ENCODE peak calls at places on chromosomes 6 and 20, in ten cellular contexts. X is NCI-H2081; Y is activated T-cell treated with anti-CD3 and anti-CD28 coated beads, Interleukin-2, amount 50 U/mL, for 1 hour; E is stimulated activated effector memory CD8-positive, alpha-beta T cell treated with anti-CD3 and anti-CD28 coated beads, Interleukin-12 subunit alpha, Interleukin-12 subunit beta, amount 100 ng/mL, for 72 hours; F is activated T-helper 1 cell treated with anti-CD3 and anti-CD28 coated beads, Interleukin-12 subunit alpha, Interleukin-12 subunit beta, Interleukin-2, Interleukin-4 antibody, amounts not matched to agents 30 ng/mL and 10 ng/mL and 1 ng/mL, durations not matched to agents 14 hours and 24 hours and 36 hours; L is AG04450; B is left ventricle myocardium superior; W is A549; M is mesendoderm; P is naive thymus-derived CD8-positive, alpha-beta T cell. U is an unnamed sample.

GRCh38 chr6:135739288-135739687 is 112.2 kb upstream of the PDE7B start:
- DNase-seq in X (no peak), Y (no peak), E (no peak), F (no peak), L (peak; percentile 21), B (no peak), W (no peak), M (no peak), P (no peak), U (no peak)

GRCh38 chr20:32210206-32210605 is 2.5 kb downstream of the POFUT1 start:
- DNase-seq in X (no peak), Y (no peak), E (no peak), F (no peak), L (no peak), B (no peak), W (no peak), M (no peak), P (no peak), U (no peak)

GRCh38 chr6:29926795-29927427 is 15.4 kb upstream of the HLA-A start:
- DNase-seq in X (no peak), Y (peak; percentile 73), E (peak; percentile 87), F (peak; percentile 79), L (no peak), B (peak; percentile 85), W (peak; percentile 18), M (no peak), P (peak; percentile 77), U (peak; percentile 7)

GRCh38 chr6:117076076-117076475 is 189.3 kb upstream of the VGLL2 start:
- DNase-seq in X (no peak), Y (no peak), E (no peak), F (no peak), L (no peak), B (no peak), W (no peak), M (peak; percentile 66), P (no peak), U (no peak)

GRCh38 chr20:6863798-6864201 is 96.3 kb downstream of the BMP2 start:
- DNase-seq in X (no peak), Y (no peak), E (no peak), F (no peak), L (no peak), B (no peak), W (no peak), M (no peak), P (no peak), U (no peak)

GRCh38 chr20:15834857-15835256 is 738.4 kb downstream of the KIF16B start:
- DNase-seq in X (no peak), Y (no peak), E (no peak), F (no peak), L (no peak), B (no peak), W (no peak), M (no peak), P (no peak), U (no peak)

GRCh38 chr20:58697201-58697866 is 4.7 kb downstream of the NPEPL1 start:
- DNase-seq in X (no peak), Y (no peak), E (no peak), F (no peak), L (no peak), B (no peak), W (no peak), M (no peak), P (no peak), U (no peak)

GRCh38 chr6:56540950-56541600 is 101.6 kb downstream of the DST start:
- DNase-seq in X (no peak), Y (no peak), E (no peak), F (no peak), L (no peak), B (no peak), W (no peak), M (no peak), P (no peak), U (peak; percentile 15)

GRCh38 chr6:12150812-12151432 is 138.8 kb downstream of the HIVEP1 start:
- DNase-seq in X (peak; percentile 10), Y (peak; percentile 40), E (no peak), F (no peak), L (no peak), B (peak; percentile 39), W (peak; percentile 48), M (peak; percentile 66), P (peak; percentile 21), U (no peak)

GRCh38 chr20:13868331-13868730 is 83.5 kb downstream of the NDUFAF5 start:
- DNase-seq in X (no peak), Y (no peak), E (no peak), F (no peak), L (no peak), B (no peak), W (peak; percentile 11), M (no peak), P (no peak), U (no peak)

GRCh38 chr20:20017852-20018245 is 687 bp downstream of the NAA20 start:
- DNase-seq in X (no peak), Y (no peak), E (peak; percentile 55), F (no peak), L (no peak), B (no peak), W (peak; percentile 18), M (peak; percentile 37), P (no peak), U (no peak)

GRCh38 chr20:3798405-3798768 is 2.3 kb downstream of the CDC25B start:
- DNase-seq in X (no peak), Y (no peak), E (no peak), F (no peak), L (no peak), B (peak; percentile 26), W (no peak), M (no peak), P (no peak), U (no peak)

GRCh38 chr20:32144898-32145662 is 35.6 kb downstream of the TM9SF4 start:
- DNase-seq in X (no peak), Y (no peak), E (no peak), F (no peak), L (no peak), B (no peak), W (no peak), M (no peak), P (no peak), U (no peak)

GRCh38 chr20:24149881-24150307 is 161.3 kb upstream of the GGTLC1 start:
- DNase-seq in X (no peak), Y (no peak), E (no peak), F (no peak), L (no peak), B (peak; percentile 72), W (peak; percentile 27), M (peak; percentile 53), P (no peak), U (no peak)

GRCh38 chr20:63552481-63553249 is 1.3 kb upstream of the FNDC11 start:
- DNase-seq in X (no peak), Y (no peak), E (no peak), F (peak; percentile 62), L (no peak), B (no peak), W (no peak), M (no peak), P (peak; percentile 51), U (no peak)

GRCh38 chr20:38617011-38617829 is 15.6 kb downstream of the ARHGAP40 start:
- DNase-seq in X (no peak), Y (no peak), E (no peak), F (no peak), L (no peak), B (no peak), W (peak; percentile 34), M (peak; percentile 88), P (no peak), U (no peak)

GRCh38 chr6:45864651-45865050 is 151.0 kb downstream of the CLIC5 start:
- DNase-seq in X (no peak), Y (no peak), E (no peak), F (no peak), L (no peak), B (no peak), W (no peak), M (peak; percentile 86), P (no peak), U (no peak)

GRCh38 chr20:57422254-57422653 is 31.1 kb downstream of the RBM38 start:
- DNase-seq in X (no peak), Y (no peak), E (no peak), F (no peak), L (no peak), B (no peak), W (no peak), M (no peak), P (no peak), U (no peak)

GRCh38 chr20:2752631-2753455 is 47.6 kb downstream of the CPXM1 start:
- DNase-seq in X (peak; percentile 36), Y (peak; percentile 69), E (peak; percentile 69), F (no peak), L (no peak), B (peak; percentile 48), W (peak; percentile 75), M (peak; percentile 71), P (peak; percentile 31), U (no peak)

GRCh38 chr20:40638414-40638813 is 50.6 kb downstream of the MAFB start:
- DNase-seq in X (no peak), Y (no peak), E (no peak), F (no peak), L (no peak), B (no peak), W (no peak), M (no peak), P (no peak), U (no peak)

GRCh38 chr6:111987295-111987694 is 66.6 kb upstream of the CCN6 start:
- DNase-seq in X (no peak), Y (no peak), E (no peak), F (no peak), L (no peak), B (no peak), W (no peak), M (no peak), P (no peak), U (no peak)

GRCh38 chr6:13295576-13295975 is 32.8 kb downstream of the TBC1D7 start:
- DNase-seq in X (no peak), Y (no peak), E (no peak), F (no peak), L (no peak), B (no peak), W (no peak), M (no peak), P (no peak), U (no peak)

GRCh38 chr6:147201885-147202515 is 2.2 kb upstream of the STXBP5 start:
- DNase-seq in X (peak; percentile 17), Y (peak; percentile 21), E (peak; percentile 57), F (no peak), L (no peak), B (peak; percentile 27), W (peak; percentile 81), M (peak; percentile 74), P (no peak), U (peak; percentile 34)

GRCh38 chr6:69487688-69488087 is 309.1 kb downstream of the LMBRD1 start:
- DNase-seq in X (peak; percentile 16), Y (no peak), E (no peak), F (no peak), L (no peak), B (no peak), W (peak; percentile 0), M (peak; percentile 29), P (no peak), U (no peak)

GRCh38 chr6:137646506-137646905 is 152.3 kb upstream of the OLIG3 start:
- DNase-seq in X (no peak), Y (no peak), E (no peak), F (no peak), L (no peak), B (no peak), W (no peak), M (no peak), P (no peak), U (no peak)

GRCh38 chr6:11428895-11429294 is 108.7 kb upstream of the TMEM170B start:
- DNase-seq in X (no peak), Y (no peak), E (no peak), F (no peak), L (peak; percentile 47), B (no peak), W (peak; percentile 51), M (peak; percentile 95), P (no peak), U (no peak)

GRCh38 chr20:50693001-50693400 is 1.7 kb upstream of the RIPOR3 start:
- DNase-seq in X (no peak), Y (no peak), E (no peak), F (no peak), L (no peak), B (no peak), W (no peak), M (no peak), P (no peak), U (no peak)

GRCh38 chr20:1299522-1299921 is 29.4 kb downstream of the SDCBP2 start:
- DNase-seq in X (no peak), Y (peak; percentile 57), E (no peak), F (no peak), L (no peak), B (no peak), W (peak; percentile 34), M (peak; percentile 49), P (peak; percentile 12), U (no peak)